ENCODE peak calls at places on chromosomes 13 and 19, in nine cellular contexts. One of them, this sample, is unnamed.

GRCh38 chr13:109206616-109207015 is 577.2 kb downstream of the MYO16 start:
- DNase-seq in stomach: no peak
- DNase-seq in spleen: no peak
- DNase-seq in GM12878: no peak
- DNase-seq in endothelial cell of umbilical vein: no peak
- DNase-seq in upper lobe of left lung: no peak
- DNase-seq in HCT116: no peak
- DNase-seq in K562: no peak
- DNase-seq in breast epithelium: no peak
- DNase-seq in this sample: no peak

GRCh38 chr19:42421591-42422031 is 5.6 kb downstream of the LIPE start:
- DNase-seq in endothelial cell of umbilical vein: peak; percentile 35
- DNase-seq in HCT116: no peak
- DNase-seq in GM12878: no peak
- DNase-seq in K562: no peak
- DNase-seq in upper lobe of left lung: no peak
- DNase-seq in breast epithelium: no peak
- DNase-seq in spleen: peak; percentile 80
- DNase-seq in stomach: peak; percentile 50
- DNase-seq in this sample: no peak

GRCh38 chr19:23263396-23263795 is 13.2 kb upstream of the ZNF724 start:
- DNase-seq in GM12878: no peak
- DNase-seq in K562: no peak
- DNase-seq in breast epithelium: no peak
- DNase-seq in endothelial cell of umbilical vein: no peak
- DNase-seq in spleen: no peak
- DNase-seq in upper lobe of left lung: no peak
- DNase-seq in HCT116: no peak
- DNase-seq in stomach: no peak
- DNase-seq in this sample: no peak

GRCh38 chr19:45321848-45322247 is 827 bp downstream of the CKM start:
- DNase-seq in breast epithelium: no peak
- DNase-seq in K562: no peak
- DNase-seq in stomach: no peak
- DNase-seq in spleen: no peak
- DNase-seq in GM12878: no peak
- DNase-seq in endothelial cell of umbilical vein: no peak
- DNase-seq in upper lobe of left lung: no peak
- DNase-seq in HCT116: no peak
- DNase-seq in this sample: no peak

GRCh38 chr13:98960331-98961203 is 17.3 kb downstream of the DOCK9 start:
- DNase-seq in stomach: no peak
- DNase-seq in endothelial cell of umbilical vein: peak; percentile 86
- DNase-seq in spleen: peak; percentile 5
- DNase-seq in breast epithelium: no peak
- DNase-seq in GM12878: no peak
- DNase-seq in K562: no peak
- DNase-seq in HCT116: no peak
- DNase-seq in upper lobe of left lung: no peak
- DNase-seq in this sample: no peak

GRCh38 chr19:39401549-39402416 is 4.9 kb upstream of the ZFP36 start:
- DNase-seq in GM12878: no peak
- DNase-seq in endothelial cell of umbilical vein: no peak
- DNase-seq in upper lobe of left lung: peak; percentile 85
- DNase-seq in stomach: peak; percentile 79
- DNase-seq in HCT116: peak; percentile 78
- DNase-seq in spleen: peak; percentile 90
- DNase-seq in K562: no peak
- DNase-seq in breast epithelium: no peak
- DNase-seq in this sample: no peak

GRCh38 chr13:39269411-39269810 is 231.2 kb downstream of the NHLRC3 start:
- DNase-seq in breast epithelium: no peak
- DNase-seq in upper lobe of left lung: no peak
- DNase-seq in GM12878: no peak
- DNase-seq in HCT116: no peak
- DNase-seq in spleen: no peak
- DNase-seq in endothelial cell of umbilical vein: no peak
- DNase-seq in stomach: no peak
- DNase-seq in K562: no peak
- DNase-seq in this sample: no peak

GRCh38 chr13:62678039-62678438 is 1262.4 kb upstream of the PCDH20 start:
- DNase-seq in K562: no peak
- DNase-seq in upper lobe of left lung: no peak
- DNase-seq in spleen: no peak
- DNase-seq in HCT116: no peak
- DNase-seq in GM12878: no peak
- DNase-seq in endothelial cell of umbilical vein: no peak
- DNase-seq in stomach: no peak
- DNase-seq in breast epithelium: no peak
- DNase-seq in this sample: no peak

GRCh38 chr13:41554180-41554579 is 96.8 kb downstream of the RGCC start:
- DNase-seq in GM12878: no peak
- DNase-seq in spleen: no peak
- DNase-seq in HCT116: no peak
- DNase-seq in stomach: no peak
- DNase-seq in upper lobe of left lung: no peak
- DNase-seq in endothelial cell of umbilical vein: no peak
- DNase-seq in K562: no peak
- DNase-seq in breast epithelium: no peak
- DNase-seq in this sample: no peak

GRCh38 chr13:94641432-94641941 is 39.8 kb downstream of the GPR180 start:
- DNase-seq in stomach: no peak
- DNase-seq in spleen: no peak
- DNase-seq in upper lobe of left lung: no peak
- DNase-seq in breast epithelium: no peak
- DNase-seq in K562: no peak
- DNase-seq in HCT116: no peak
- DNase-seq in endothelial cell of umbilical vein: peak; percentile 86
- DNase-seq in GM12878: no peak
- DNase-seq in this sample: no peak

GRCh38 chr13:74068471-74068870 is 65.7 kb downstream of the KLF12 start:
- DNase-seq in upper lobe of left lung: no peak
- DNase-seq in spleen: no peak
- DNase-seq in HCT116: no peak
- DNase-seq in K562: no peak
- DNase-seq in stomach: no peak
- DNase-seq in endothelial cell of umbilical vein: no peak
- DNase-seq in GM12878: no peak
- DNase-seq in breast epithelium: no peak
- DNase-seq in this sample: no peak

GRCh38 chr13:57878291-57878690 is 246.7 kb downstream of the PCDH17 start:
- DNase-seq in HCT116: no peak
- DNase-seq in endothelial cell of umbilical vein: peak; percentile 6
- DNase-seq in breast epithelium: no peak
- DNase-seq in GM12878: no peak
- DNase-seq in spleen: no peak
- DNase-seq in K562: no peak
- DNase-seq in stomach: no peak
- DNase-seq in upper lobe of left lung: no peak
- DNase-seq in this sample: no peak

GRCh38 chr19:16026131-16026530 is 50.2 kb upstream of the TPM4 start:
- DNase-seq in upper lobe of left lung: no peak
- DNase-seq in endothelial cell of umbilical vein: no peak
- DNase-seq in GM12878: no peak
- DNase-seq in HCT116: no peak
- DNase-seq in spleen: peak; percentile 25
- DNase-seq in stomach: no peak
- DNase-seq in K562: no peak
- DNase-seq in breast epithelium: no peak
- DNase-seq in this sample: no peak

GRCh38 chr19:34336781-34337271 is 28.2 kb upstream of the GPI start:
- DNase-seq in HCT116: peak; percentile 8
- DNase-seq in stomach: no peak
- DNase-seq in K562: peak; percentile 44
- DNase-seq in GM12878: no peak
- DNase-seq in upper lobe of left lung: no peak
- DNase-seq in endothelial cell of umbilical vein: peak; percentile 68
- DNase-seq in spleen: no peak
- DNase-seq in breast epithelium: no peak
- DNase-seq in this sample: no peak

GRCh38 chr13:43132228-43132627 is 108.8 kb downstream of the DNAJC15 start:
- DNase-seq in breast epithelium: no peak
- DNase-seq in HCT116: peak; percentile 35
- DNase-seq in stomach: peak; percentile 40
- DNase-seq in endothelial cell of umbilical vein: peak; percentile 16
- DNase-seq in upper lobe of left lung: no peak
- DNase-seq in spleen: no peak
- DNase-seq in GM12878: no peak
- DNase-seq in K562: no peak
- DNase-seq in this sample: no peak
- TF ChIP-seq CTCF in breast epithelium: no peak
- TF ChIP-seq CTCF in HCT116: peak; percentile 62
- TF ChIP-seq CTCF in stomach: peak; percentile 33
- TF ChIP-seq CTCF in endothelial cell of umbilical vein: no peak
- TF ChIP-seq CTCF in upper lobe of left lung: no peak
- TF ChIP-seq CTCF in spleen: no peak
- TF ChIP-seq CTCF in GM12878: peak; percentile 18
- TF ChIP-seq CTCF in K562: no peak
- TF ChIP-seq CTCF in this sample: no peak

GRCh38 chr19:3055741-3056453 is 6.4 kb downstream of the TLE5 start:
- DNase-seq in spleen: no peak
- DNase-seq in stomach: peak; percentile 87
- DNase-seq in endothelial cell of umbilical vein: no peak
- DNase-seq in GM12878: no peak
- DNase-seq in upper lobe of left lung: peak; percentile 70
- DNase-seq in breast epithelium: peak; percentile 89
- DNase-seq in K562: peak; percentile 57
- DNase-seq in HCT116: peak; percentile 26
- DNase-seq in this sample: no peak

GRCh38 chr19:3058009-3058820 is 4.1 kb downstream of the TLE5 start:
- DNase-seq in upper lobe of left lung: no peak
- DNase-seq in spleen: no peak
- DNase-seq in GM12878: no peak
- DNase-seq in HCT116: no peak
- DNase-seq in K562: no peak
- DNase-seq in stomach: no peak
- DNase-seq in endothelial cell of umbilical vein: no peak
- DNase-seq in breast epithelium: no peak
- DNase-seq in this sample: no peak

GRCh38 chr19:3054972-3055740 is 7.1 kb downstream of the TLE5 start:
- DNase-seq in stomach: no peak
- DNase-seq in K562: peak; percentile 19
- DNase-seq in HCT116: no peak
- DNase-seq in breast epithelium: no peak
- DNase-seq in endothelial cell of umbilical vein: no peak
- DNase-seq in spleen: no peak
- DNase-seq in GM12878: no peak
- DNase-seq in upper lobe of left lung: no peak
- DNase-seq in this sample: no peak

GRCh38 chr19:3057275-3057714 is 5.0 kb downstream of the TLE5 start:
- DNase-seq in K562: peak; percentile 48
- DNase-seq in spleen: peak; percentile 90
- DNase-seq in endothelial cell of umbilical vein: no peak
- DNase-seq in stomach: peak; percentile 93
- DNase-seq in breast epithelium: peak; percentile 95
- DNase-seq in HCT116: no peak
- DNase-seq in GM12878: no peak
- DNase-seq in upper lobe of left lung: peak; percentile 88
- DNase-seq in this sample: peak; percentile 90

DNA sequence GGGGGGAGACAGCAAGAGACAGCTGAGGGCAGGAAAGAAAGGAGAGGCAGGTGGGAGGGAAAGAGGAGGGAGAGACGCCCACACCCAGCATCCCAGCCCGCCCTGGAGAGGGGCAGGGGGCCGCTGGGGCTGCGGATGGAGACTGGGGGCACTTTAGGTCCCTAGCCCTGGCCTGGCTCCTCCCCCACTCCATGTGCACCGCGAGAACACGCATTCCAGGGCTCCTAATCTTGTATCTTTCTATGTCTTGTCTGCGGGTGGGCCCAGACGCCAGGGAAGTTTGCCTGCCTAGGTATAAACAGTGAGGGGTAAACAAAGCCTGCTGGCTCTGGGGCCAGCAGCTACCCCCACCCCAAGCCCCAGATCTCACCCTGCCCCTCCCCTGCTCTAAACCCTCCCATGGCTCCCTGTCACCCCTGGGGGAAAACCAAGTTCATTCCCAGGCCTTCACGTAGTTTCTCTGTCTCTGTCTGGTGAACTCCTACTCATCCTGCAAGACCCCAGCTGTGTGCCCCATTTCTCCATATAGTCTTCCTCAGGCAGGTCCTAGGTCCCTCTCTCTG is 5.8 kb downstream of the TLE5 start:
- DNase-seq in K562: peak; percentile 30
- DNase-seq in GM12878: no peak
- DNase-seq in breast epithelium: no peak
- DNase-seq in HCT116: no peak
- DNase-seq in endothelial cell of umbilical vein: no peak
- DNase-seq in stomach: no peak
- DNase-seq in spleen: no peak
- DNase-seq in upper lobe of left lung: no peak
- DNase-seq in this sample: no peak
- TF ChIP-seq POLR2AphosphoS5 in K562: no peak
- TF ChIP-seq POLR2AphosphoS5 in GM12878: peak; percentile 33
- TF ChIP-seq POLR2AphosphoS5 in breast epithelium: no peak
- TF ChIP-seq POLR2AphosphoS5 in HCT116: peak; percentile 4
- TF ChIP-seq POLR2AphosphoS5 in endothelial cell of umbilical vein: no peak
- TF ChIP-seq POLR2AphosphoS5 in stomach: no peak
- TF ChIP-seq POLR2AphosphoS5 in spleen: no peak
- TF ChIP-seq POLR2AphosphoS5 in upper lobe of left lung: no peak
- TF ChIP-seq POLR2AphosphoS5 in this sample: no peak

DNA sequence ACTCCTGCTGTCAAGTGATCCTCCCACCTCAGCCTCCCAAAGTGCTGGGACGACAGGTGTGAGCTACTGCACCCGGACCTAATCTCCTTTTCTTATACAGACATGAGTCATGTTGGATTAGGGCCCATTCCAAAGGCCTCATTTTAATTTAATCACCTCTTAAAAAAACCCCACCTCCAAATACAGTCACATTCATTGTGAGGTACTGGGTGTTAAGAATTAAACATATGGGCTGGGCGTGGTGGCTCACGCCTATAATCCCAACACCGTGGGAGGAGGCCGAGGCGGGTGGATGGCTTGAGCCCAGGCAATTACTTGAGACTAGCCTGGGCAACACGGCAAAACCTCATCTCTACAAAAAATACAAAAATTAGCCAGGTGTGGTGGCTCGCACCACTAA is 46.6 kb downstream of the PIN1 start:
- DNase-seq in endothelial cell of umbilical vein: no peak
- DNase-seq in breast epithelium: no peak
- DNase-seq in GM12878: no peak
- DNase-seq in K562: no peak
- DNase-seq in spleen: no peak
- DNase-seq in HCT116: peak; percentile 13
- DNase-seq in stomach: peak; percentile 31
- DNase-seq in upper lobe of left lung: no peak
- DNase-seq in this sample: no peak
- H3K27me3 ChIP-seq in endothelial cell of umbilical vein: no peaks in the 10 kb centered on the region
- H3K27me3 ChIP-seq in breast epithelium: no peaks in the 10 kb centered on the region
- H3K27me3 ChIP-seq in GM12878: no peaks in the 10 kb centered on the region
- H3K27me3 ChIP-seq in K562: peaks cover 3% of the 10 kb centered on the region
- H3K27me3 ChIP-seq in spleen: peaks cover 8% of the 10 kb centered on the region
- H3K27me3 ChIP-seq in HCT116: no peaks in the 10 kb centered on the region
- H3K27me3 ChIP-seq in stomach: peaks cover 5% of the 10 kb centered on the region
- H3K27me3 ChIP-seq in upper lobe of left lung: no peaks in the 10 kb centered on the region
- H3K27me3 ChIP-seq in this sample: no peaks in the 10 kb centered on the region

DNA sequence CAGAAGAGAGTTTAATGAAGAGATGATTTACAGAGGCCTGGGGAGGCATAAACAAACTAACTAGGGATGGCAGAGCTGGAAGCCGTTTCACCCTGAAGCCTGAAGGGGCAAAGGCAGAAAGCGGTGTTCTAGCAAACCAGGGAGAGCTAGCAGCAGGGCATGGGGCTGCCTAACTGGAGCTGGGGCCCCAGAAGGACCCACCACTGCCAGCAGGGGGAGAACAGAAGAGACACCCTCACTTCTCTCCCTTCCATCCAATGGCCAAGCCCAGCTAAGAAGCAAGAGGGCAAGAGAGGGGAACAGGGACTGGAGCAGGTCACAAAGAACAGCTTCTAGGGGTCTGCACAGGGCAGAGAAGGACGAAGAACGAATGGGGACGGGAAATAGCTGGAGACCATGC is 195.5 kb downstream of the KATNAL1 start:
- DNase-seq in spleen: no peak
- DNase-seq in breast epithelium: no peak
- DNase-seq in GM12878: no peak
- DNase-seq in HCT116: no peak
- DNase-seq in stomach: no peak
- DNase-seq in endothelial cell of umbilical vein: no peak
- DNase-seq in K562: no peak
- DNase-seq in upper lobe of left lung: no peak
- DNase-seq in this sample: no peak
- TF ChIP-seq CTCF in spleen: no peak
- TF ChIP-seq CTCF in breast epithelium: no peak
- TF ChIP-seq CTCF in GM12878: peak; percentile 38
- TF ChIP-seq CTCF in HCT116: no peak
- TF ChIP-seq CTCF in stomach: no peak
- TF ChIP-seq CTCF in endothelial cell of umbilical vein: no peak
- TF ChIP-seq CTCF in K562: peak; percentile 12
- TF ChIP-seq CTCF in upper lobe of left lung: no peak
- TF ChIP-seq CTCF in this sample: no peak

This sample was measured in suprapubic skin.